ENCODE peak calls at places on chromosomes 6 and 20, in eight cellular contexts. S, B, R, J, A, I, K and Y are unnamed samples.

GRCh38 chr20:5070081-5070480 is 49.7 kb downstream of the PCNA start:
- DNase-seq in S (no peak), R (no peak), B (no peak), A (no peak), J (no peak), I (no peak), K (no peak), Y (no peak)

GRCh38 chr20:47677314-47678129 is 107.8 kb downstream of the SULF2 start:
- DNase-seq in A (peak; percentile 51), K (no peak), B (peak; percentile 35), I (peak; percentile 64), R (no peak), S (peak; percentile 68), J (no peak), Y (no peak)

GRCh38 chr20:59395729-59396128 is 95.3 kb downstream of the EDN3 start:
- DNase-seq in A (no peak), B (no peak), J (no peak), R (no peak), S (no peak), I (no peak), K (no peak), Y (no peak)

GRCh38 chr6:10759884-10760329 is 12.3 kb downstream of the TMEM14B start:
- DNase-seq in I (no peak), S (no peak), J (no peak), R (peak; percentile 37), B (no peak), A (peak; percentile 78), K (peak; percentile 69), Y (no peak)

GRCh38 chr6:157240059-157240959 is 83.0 kb downstream of the TMEM242 start:
- DNase-seq in R (peak; percentile 63), S (peak; percentile 56), I (no peak), A (no peak), B (no peak), K (peak; percentile 92), J (peak; percentile 95), Y (no peak)

GRCh38 chr6:11460001-11460668 is 77.4 kb upstream of the TMEM170B start:
- DNase-seq in S (no peak), I (no peak), A (no peak), K (no peak), J (no peak), R (no peak), B (no peak), Y (no peak)

GRCh38 chr6:143279385-143279784 is 171.1 kb downstream of the ADAT2 start:
- DNase-seq in J (no peak), A (peak; percentile 13), R (no peak), K (no peak), S (no peak), B (no peak), I (no peak), Y (no peak)

GRCh38 chr20:57919059-57919458 is 209.2 kb upstream of the PMEPA1 start:
- DNase-seq in S (no peak), A (no peak), I (no peak), K (no peak), R (no peak), J (no peak), B (no peak), Y (no peak)

GRCh38 chr6:70110128-70111022 is 192.5 kb downstream of the COL9A1 start:
- DNase-seq in I (no peak), B (no peak), R (no peak), S (no peak), K (no peak), J (no peak), A (no peak), Y (no peak)

GRCh38 chr6:166251196-166251595 is 57.0 kb downstream of the PRR18 start:
- DNase-seq in K (no peak), B (no peak), R (no peak), J (no peak), A (no peak), S (no peak), I (no peak), Y (no peak)

GRCh38 chr6:53441761-53442160 is 93.0 kb upstream of the ELOVL5 start:
- DNase-seq in S (no peak), I (no peak), R (no peak), B (no peak), K (no peak), A (no peak), J (no peak), Y (no peak)

GRCh38 chr20:43744121-43744520 is 17.3 kb upstream of the GTSF1L start:
- DNase-seq in I (no peak), K (no peak), R (no peak), J (no peak), B (no peak), A (no peak), S (no peak), Y (no peak)

GRCh38 chr6:166505133-166505905 is 81.2 kb downstream of the RAMACL start:
- DNase-seq in K (no peak), S (no peak), R (no peak), J (no peak), B (no peak), A (no peak), I (no peak), Y (no peak)

GRCh38 chr6:147782302-147782701 is 273.8 kb downstream of the SAMD5 start:
- DNase-seq in R (no peak), A (no peak), S (no peak), B (no peak), J (no peak), I (no peak), K (no peak), Y (no peak)

GRCh38 chr6:68343901-68344300 is 291.2 kb upstream of the ADGRB3 start:
- DNase-seq in K (no peak), I (no peak), J (no peak), B (no peak), A (no peak), R (no peak), S (no peak), Y (no peak)

GRCh38 chr6:54992789-54993188 is 146.2 kb downstream of the FAM83B start:
- DNase-seq in J (no peak), R (no peak), B (no peak), S (no peak), A (no peak), K (no peak), I (no peak), Y (no peak)

GRCh38 chr20:8094415-8094818 is 37.6 kb upstream of the PLCB1 start:
- DNase-seq in B (peak; percentile 84), A (no peak), K (peak; percentile 97), I (peak; percentile 80), S (peak; percentile 85), R (peak; percentile 84), J (peak; percentile 95), Y (no peak)

GRCh38 chr6:165013701-165014100 is 295.7 kb downstream of the C6orf118 start:
- DNase-seq in A (no peak), S (no peak), R (no peak), B (no peak), J (no peak), K (no peak), I (no peak), Y (no peak)

GRCh38 chr6:165025040-165025439 is 284.4 kb downstream of the C6orf118 start:
- DNase-seq in S (no peak), I (no peak), A (no peak), J (no peak), B (no peak), K (no peak), R (no peak), Y (no peak)

GRCh38 chr6:165019681-165020080 is 289.7 kb downstream of the C6orf118 start:
- DNase-seq in J (no peak), B (no peak), I (no peak), K (no peak), A (no peak), S (no peak), R (no peak), Y (no peak)
- H3K9me3 ChIP-seq in J (no peaks in the 10 kb centered on the region), B (no peaks in the 10 kb centered on the region), I (no peaks in the 10 kb centered on the region), K (peaks cover 4% of the 10 kb centered on the region), A (no peaks in the 10 kb centered on the region), S (no peaks in the 10 kb centered on the region), R (no peaks in the 10 kb centered on the region), Y (no peaks in the 10 kb centered on the region)

GRCh38 chr20:2101057-2101934 is at the start of gene STK35:
- DNase-seq in J (no peak), B (peak; percentile 48), A (peak; percentile 37), S (no peak), R (no peak), K (peak; percentile 92), I (no peak), Y (no peak)

GRCh38 chr20:2104236-2104635 is 2.6 kb downstream of the STK35 start:
- DNase-seq in S (no peak), K (no peak), A (no peak), J (no peak), B (no peak), I (no peak), R (no peak), Y (no peak)

GRCh38 chr20:2103454-2104153 is 2.0 kb downstream of the STK35 start:
- DNase-seq in I (no peak), J (no peak), A (no peak), K (no peak), B (no peak), R (no peak), S (no peak), Y (no peak)

GRCh38 chr20:2102585-2103453 is 1.2 kb downstream of the STK35 start:
- DNase-seq in A (peak; percentile 76), B (peak; percentile 78), K (peak; percentile 93), J (peak; percentile 98), I (peak; percentile 86), R (peak; percentile 92), S (peak; percentile 90), Y (peak; percentile 92)

DNA sequence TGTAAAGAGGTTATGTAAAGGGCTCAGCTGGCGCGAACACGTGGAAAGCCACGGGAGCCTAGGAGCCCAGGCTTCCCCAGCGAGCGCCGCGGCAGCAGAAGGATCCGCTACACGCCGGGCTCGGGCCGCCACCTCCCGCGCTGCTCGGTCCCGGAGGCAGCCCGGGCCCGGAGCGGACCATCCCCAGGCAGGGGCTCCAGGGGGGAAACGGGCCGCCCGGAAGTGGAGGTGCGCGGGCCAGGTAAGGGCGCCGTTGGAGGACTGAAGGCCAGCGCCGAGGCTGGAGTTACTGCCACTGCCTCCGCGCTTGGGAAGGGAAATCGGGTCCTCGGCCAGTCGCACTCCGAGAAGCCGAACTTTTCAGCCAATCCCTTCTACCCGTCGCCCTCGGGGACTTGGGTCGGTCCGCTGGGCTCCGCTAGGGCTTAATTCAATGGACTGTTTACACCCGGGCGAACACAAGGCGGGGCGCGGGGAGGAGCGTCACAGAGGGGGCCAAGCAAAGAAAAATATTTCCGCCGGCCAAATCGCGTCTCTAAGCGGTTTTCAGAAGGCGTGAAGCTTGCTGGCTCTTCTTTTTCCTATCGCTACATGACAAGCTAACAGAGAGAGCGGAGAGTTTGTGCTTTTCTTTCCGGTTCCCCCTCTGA is 433 bp downstream of the STK35 start:
- DNase-seq in A (peak; percentile 91), K (peak; percentile 95), S (peak; percentile 94), J (peak; percentile 97), I (peak; percentile 91), R (peak; percentile 96), B (peak; percentile 84), Y (no peak)
- TF ChIP-seq POLR2A in A (peak; percentile 85), K (no peak), S (peak; percentile 42), J (peak; percentile 8), I (no peak), R (peak; percentile 43), B (no peak), Y (no peak)

GRCh38 chr6:26543953-26544352 is 5.8 kb downstream of the HMGN4 start:
- DNase-seq in A (no peak), K (no peak), I (no peak), B (no peak), J (no peak), S (no peak), R (no peak), Y (no peak)
- TF ChIP-seq CTCF in A (no peak), K (no peak), I (no peak), B (no peak), J (no peak), S (no peak), R (peak; percentile 10), Y (no peak)

GRCh38 chr20:55684578-55684977 is 320.7 kb downstream of the CBLN4 start:
- DNase-seq in K (no peak), I (no peak), R (peak; percentile 24), B (no peak), S (peak; percentile 56), A (no peak), J (no peak), Y (no peak)
- H3K9me3 ChIP-seq in K (no peaks in the 10 kb centered on the region), I (no peaks in the 10 kb centered on the region), R (no peaks in the 10 kb centered on the region), B (no peaks in the 10 kb centered on the region), S (no peaks in the 10 kb centered on the region), A (peaks cover 13% of the 10 kb centered on the region), J (no peaks in the 10 kb centered on the region), Y (no peaks in the 10 kb centered on the region)